ENCODE peak calls at places on chromosomes 4 and X, in eight cellular contexts. J is stomach, P is kidney epithelial cell, B is left lung, F is A549, G is breast epithelium, U is HFF-Myc, D is tibial artery. I is an unnamed sample.

GRCh38 chrX:47221756-47222155 is 3.3 kb downstream of the CDK16 start:
- DNase-seq in J (no peak), P (no peak), B (no peak), F (no peak), G (no peak), U (no peak), D (no peak), I (no peak)

GRCh38 chrX:1468250-1468772 is 15.6 kb upstream of the ASMTL start:
- DNase-seq in J (peak; percentile 50), P (no peak), B (no peak), F (peak; percentile 52), G (no peak), U (no peak), D (peak; percentile 61), I (no peak)

GRCh38 chr4:171979461-171979860 is 166.3 kb downstream of the GALNTL6 start:
- DNase-seq in J (no peak), P (no peak), B (no peak), F (no peak), G (no peak), U (no peak), D (no peak), I (no peak)

GRCh38 chrX:47166126-47166525 is 21.1 kb downstream of the RBM10 start:
- DNase-seq in J (peak; percentile 23), P (no peak), B (no peak), F (no peak), G (no peak), U (no peak), D (no peak), I (no peak)

GRCh38 chrX:10109695-10110094 is 47.1 kb upstream of the CLCN4 start:
- DNase-seq in J (no peak), P (no peak), B (no peak), F (no peak), G (no peak), U (no peak), D (no peak), I (no peak)

GRCh38 chrX:15515931-15516330 is 15.3 kb downstream of the BMX start:
- DNase-seq in J (no peak), P (no peak), B (no peak), F (no peak), G (no peak), U (no peak), D (no peak), I (no peak)

GRCh38 chrX:49177338-49177833 is 5.7 kb downstream of the PLP2 start:
- DNase-seq in J (no peak), P (no peak), B (no peak), F (peak; percentile 35), G (no peak), U (no peak), D (no peak), I (no peak)

GRCh38 chrX:124931241-124931640 is 388.4 kb upstream of the TEX13C start:
- DNase-seq in J (no peak), P (no peak), B (no peak), F (no peak), G (no peak), U (no peak), D (no peak), I (no peak)

GRCh38 chr4:85166318-85166717 is 199.8 kb upstream of the WDFY3 start:
- DNase-seq in J (no peak), P (no peak), B (no peak), F (peak; percentile 14), G (no peak), U (no peak), D (no peak), I (no peak)

GRCh38 chr4:6732441-6733357 is 16.7 kb downstream of the BLOC1S4 start:
- DNase-seq in J (peak; percentile 85), P (peak; percentile 60), B (peak; percentile 89), F (peak; percentile 89), G (no peak), U (no peak), D (peak; percentile 91), I (peak; percentile 67)

GRCh38 chr4:6526696-6527095 is 48.3 kb upstream of the MAN2B2 start:
- DNase-seq in J (no peak), P (no peak), B (no peak), F (no peak), G (no peak), U (no peak), D (no peak), I (no peak)

GRCh38 chr4:185204238-185204910 is 574 bp upstream of the CFAP97 start:
- DNase-seq in J (no peak), P (no peak), B (no peak), F (peak; percentile 18), G (no peak), U (no peak), D (no peak), I (no peak)
- TF ChIP-seq CTCF in J (no peak), P (peak; percentile 13), B (no peak), F (no peak), G (no peak), U (no peak), D (peak; percentile 14), I (no peak)

DNA sequence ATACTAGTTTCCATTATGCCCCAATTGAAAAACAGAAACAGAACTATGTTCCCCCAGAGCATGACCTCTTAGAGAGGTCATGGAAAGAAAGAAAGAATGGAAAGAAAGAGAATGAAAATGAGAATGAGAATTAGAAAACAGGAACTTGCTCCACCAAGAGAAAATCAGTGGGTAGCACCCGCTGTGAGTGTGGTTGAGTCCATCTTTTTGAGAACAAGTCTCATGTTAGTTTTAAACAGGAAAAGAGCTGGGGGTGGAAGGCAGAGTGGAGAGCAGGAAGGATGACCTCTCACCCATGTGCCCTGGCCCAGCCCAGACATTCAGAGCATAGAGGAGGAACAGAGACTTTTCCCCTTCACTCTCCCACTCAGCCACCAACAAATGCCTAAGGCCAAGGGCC is 4.9 kb downstream of the GSX2 start:
- DNase-seq in J (no peak), P (no peak), B (no peak), F (no peak), G (no peak), U (no peak), D (no peak), I (no peak)
- H3K4me3 ChIP-seq in J (no peak overlapping the region), P (no peak overlapping the region), B (no peak overlapping the region), F (no peak overlapping the region), G (no peak overlapping the region), U (no peak overlapping the region), D (no peak overlapping the region), I (no peak overlapping the region)

GRCh38 chr4:48103483-48104139 is 30.4 kb downstream of the TXK start:
- DNase-seq in J (no peak), P (no peak), B (no peak), F (no peak), G (no peak), U (no peak), D (no peak), I (no peak)

GRCh38 chr4:48105230-48105629 is 28.8 kb downstream of the TXK start:
- DNase-seq in J (no peak), P (no peak), B (no peak), F (no peak), G (no peak), U (no peak), D (no peak), I (no peak)

GRCh38 chr4:48100248-48100647 is 33.8 kb downstream of the TXK start:
- DNase-seq in J (no peak), P (no peak), B (no peak), F (no peak), G (no peak), U (peak; percentile 61), D (no peak), I (no peak)

GRCh38 chr4:48102303-48102702 is 31.7 kb downstream of the TXK start:
- DNase-seq in J (no peak), P (no peak), B (no peak), F (no peak), G (no peak), U (no peak), D (no peak), I (no peak)
- TF ChIP-seq CTCF in J (no peak), P (no peak), B (no peak), F (peak; percentile 9), G (no peak), U (peak; percentile 8), D (no peak), I (no peak)

GRCh38 chrX:78329486-78329885 is 2.1 kb upstream of the CYSLTR1 start:
- DNase-seq in J (no peak), P (no peak), B (no peak), F (no peak), G (no peak), U (no peak), D (no peak), I (no peak)

GRCh38 chrX:78330068-78330467 is 2.7 kb upstream of the CYSLTR1 start:
- DNase-seq in J (no peak), P (no peak), B (no peak), F (no peak), G (no peak), U (no peak), D (no peak), I (no peak)

GRCh38 chrX:78331708-78332107 is 4.3 kb upstream of the CYSLTR1 start:
- DNase-seq in J (no peak), P (no peak), B (no peak), F (no peak), G (no peak), U (no peak), D (no peak), I (no peak)

GRCh38 chrX:78330540-78330939 is 3.1 kb upstream of the CYSLTR1 start:
- DNase-seq in J (no peak), P (no peak), B (no peak), F (no peak), G (no peak), U (no peak), D (no peak), I (no peak)

GRCh38 chrX:78327370-78328048 is at the start of gene CYSLTR1:
- DNase-seq in J (no peak), P (no peak), B (no peak), F (no peak), G (no peak), U (no peak), D (no peak), I (no peak)
- H3K4me3 ChIP-seq in J (peak within 1 kb of the TSS; percentile 28), P (no peak within 1 kb of the TSS), B (peak within 1 kb of the TSS; percentile 37), F (no peak within 1 kb of the TSS), G (peak within 1 kb of the TSS; percentile 4), U (no peak within 1 kb of the TSS), D (peak within 1 kb of the TSS; percentile 24), I (no peak within 1 kb of the TSS)

DNA sequence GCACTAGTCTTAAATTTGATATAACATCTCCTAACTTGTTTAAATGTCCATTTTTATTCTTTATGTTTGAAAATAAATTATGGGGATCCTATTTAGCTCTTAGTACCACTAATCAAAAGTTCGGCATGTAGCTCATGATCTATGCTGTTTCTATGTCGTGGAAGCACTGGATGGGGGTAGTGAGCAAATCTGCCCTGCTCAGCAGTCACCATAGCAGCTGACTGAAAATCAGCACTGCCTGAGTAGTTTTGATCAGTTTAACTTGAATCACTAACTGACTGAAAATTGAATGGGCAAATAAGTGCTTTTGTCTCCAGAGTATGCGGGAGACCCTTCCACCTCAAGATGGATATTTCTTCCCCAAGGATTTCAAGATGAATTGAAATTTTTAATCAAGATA is 27.6 kb downstream of the NUDT6 start:
- DNase-seq in J (no peak), P (peak; percentile 31), B (no peak), F (peak; percentile 13), G (no peak), U (no peak), D (no peak), I (no peak)
- TF ChIP-seq CTCF in J (no peak), P (no peak), B (no peak), F (no peak), G (no peak), U (no peak), D (no peak), I (no peak)

I was measured in AG04449.